ENCODE peak calls at places on chromosomes 16 and 17, in six cellular contexts. N, Q, R, G, U and B are unnamed samples.

GRCh38 chr16:3553138-3553923 is 23.9 kb downstream of the NLRC3 start:
- DNase-seq in N (no peak), Q (peak), R (no peak), G (no peak), U (no peak), B (no peak)

GRCh38 chr17:42531455-42532354 is 4.3 kb upstream of the NAGLU start:
- DNase-seq in N (no peak), Q (peak), R (peak), G (no peak), U (peak), B (peak)

GRCh38 chr16:50696575-50697420 is 3.4 kb downstream of the NOD2 start:
- DNase-seq in N (peak), Q (peak), R (no peak), G (peak), U (no peak), B (peak)

GRCh38 chr16:67185003-67185865 is 1.5 kb upstream of the MATCAP1 start:
- DNase-seq in N (peak), Q (peak), R (peak), G (peak), U (peak), B (peak)

GRCh38 chr17:16915752-16916556 is 56.0 kb downstream of the TNFRSF13B start:
- DNase-seq in N (no peak), Q (peak), R (peak), G (peak), U (peak), B (no peak)

GRCh38 chr17:58304735-58305486 is 23.7 kb downstream of the TSPOAP1 start:
- DNase-seq in N (no peak), Q (no peak), R (no peak), G (no peak), U (no peak), B (no peak)

GRCh38 chr17:39143552-39144093 is 7.8 kb downstream of the PLXDC1 start:
- DNase-seq in N (no peak), Q (no peak), R (no peak), G (no peak), U (no peak), B (no peak)

GRCh38 chr16:83365166-83365565 is 442.6 kb upstream of the HSBP1 start:
- DNase-seq in N (no peak), Q (no peak), R (no peak), G (no peak), U (no peak), B (no peak)

GRCh38 chr16:84922351-84923135 is 88.8 kb downstream of the ZDHHC7 start:
- DNase-seq in N (no peak), Q (no peak), R (no peak), G (no peak), U (no peak), B (no peak)

GRCh38 chr16:54417384-54417783 is 130.8 kb upstream of the IRX3 start:
- DNase-seq in N (no peak), Q (no peak), R (no peak), G (no peak), U (no peak), B (no peak)

GRCh38 chr17:6387858-6388257 is 47.1 kb downstream of the AIPL1 start:
- DNase-seq in N (no peak), Q (no peak), R (no peak), G (no peak), U (no peak), B (no peak)

GRCh38 chr16:1773703-1774455 is 945 bp upstream of the MRPS34 start:
- DNase-seq in N (no peak), Q (no peak), R (no peak), G (no peak), U (peak), B (no peak)

GRCh38 chr16:28503470-28504259 is 3.0 kb downstream of the IL27 start:
- DNase-seq in N (no peak), Q (no peak), R (no peak), G (no peak), U (no peak), B (no peak)

GRCh38 chr17:70318061-70318460 is 148.7 kb downstream of the KCNJ2 start:
- DNase-seq in N (no peak), Q (no peak), R (no peak), G (no peak), U (no peak), B (no peak)

GRCh38 chr16:47815655-47816054 is 340.1 kb downstream of the ABCC12 start:
- DNase-seq in N (no peak), Q (no peak), R (no peak), G (no peak), U (no peak), B (no peak)

GRCh38 chr16:50169555-50170096 is 16.5 kb downstream of the TENT4B start:
- DNase-seq in N (no peak), Q (peak), R (no peak), G (no peak), U (no peak), B (no peak)

GRCh38 chr16:2985457-2985856 is 5.2 kb upstream of the PKMYT1 start:
- DNase-seq in N (no peak), Q (no peak), R (no peak), G (no peak), U (no peak), B (no peak)

GRCh38 chr17:62611308-62611707 is 16.2 kb upstream of the MRC2 start:
- DNase-seq in N (no peak), Q (no peak), R (no peak), G (no peak), U (no peak), B (no peak)

GRCh38 chr16:12582696-12583095 is 221.0 kb downstream of the CPPED1 start:
- DNase-seq in N (no peak), Q (peak), R (no peak), G (no peak), U (no peak), B (no peak)

GRCh38 chr17:55743103-55743679 is 7.7 kb upstream of the PCTP start:
- DNase-seq in N (no peak), Q (no peak), R (no peak), G (no peak), U (no peak), B (no peak)

GRCh38 chr17:20302191-20302917 is 165.0 kb downstream of the LGALS9B start:
- DNase-seq in N (no peak), Q (peak), R (no peak), G (no peak), U (no peak), B (no peak)

GRCh38 chr16:3036726-3037315 is at the start of gene BICDL2:
- DNase-seq in N (no peak), Q (peak), R (peak), G (no peak), U (no peak), B (no peak)

GRCh38 chr17:27600471-27600870 is 30.5 kb upstream of the LGALS9 start:
- DNase-seq in N (no peak), Q (no peak), R (no peak), G (no peak), U (no peak), B (no peak)

GRCh38 chr17:28173801-28174200 is 131.3 kb downstream of the NLK start:
- DNase-seq in N (no peak), Q (no peak), R (no peak), G (no peak), U (no peak), B (no peak)

GRCh38 chr17:12664252-12664651 is 1.4 kb upstream of the MYOCD start:
- DNase-seq in N (no peak), Q (no peak), R (no peak), G (no peak), U (no peak), B (no peak)

GRCh38 chr17:50539762-50540440 is 7.1 kb upstream of the SPATA20 start:
- DNase-seq in N (no peak), Q (peak), R (peak), G (no peak), U (no peak), B (no peak)

GRCh38 chr16:68235882-68236803 is at the start of gene ESRP2:
- DNase-seq in N (no peak), Q (peak), R (peak), G (no peak), U (no peak), B (peak)

GRCh38 chr17:2779545-2779944 is 16.7 kb upstream of the RAP1GAP2 start:
- DNase-seq in N (no peak), Q (no peak), R (no peak), G (no peak), U (no peak), B (no peak)

GRCh38 chr16:23670137-23670776 is 8.4 kb upstream of the PLK1 start:
- DNase-seq in N (no peak), Q (no peak), R (no peak), G (no peak), U (peak), B (no peak)

GRCh38 chr17:2637422-2637821 is 44.0 kb downstream of the PAFAH1B1 start:
- DNase-seq in N (no peak), Q (no peak), R (no peak), G (no peak), U (no peak), B (no peak)

GRCh38 chr17:27539794-27540193 is 83.5 kb downstream of the KSR1 start:
- DNase-seq in N (no peak), Q (no peak), R (no peak), G (no peak), U (no peak), B (no peak)